ENCODE peak calls at places on chromosomes 16 and 17, in four cellular contexts. G is CD8-positive, alpha-beta memory T cell; S is foreskin keratinocyte; A is body of pancreas. Z is an unnamed sample.
A peak's percentile ranks its signal among the peaks of the same experiment; 100 is the strongest.

GRCh38 chr16:57235128-57236092 is 9.6 kb upstream of the ARL2BP start:
- DNase-seq in G (no peak), S (no peak), A (no peak), Z (no peak)

GRCh38 chr17:30225112-30225511 is 10.4 kb downstream of the SLC6A4 start:
- DNase-seq in G (no peak), S (peak; percentile 70), A (no peak), Z (no peak)

GRCh38 chr17:56031636-56032035 is 121.6 kb upstream of the ANKFN1 start:
- DNase-seq in G (no peak), S (no peak), A (no peak), Z (no peak)

GRCh38 chr16:813204-813915 is 12.8 kb upstream of the GNG13 start:
- DNase-seq in G (peak; percentile 19), S (no peak), A (no peak), Z (no peak)

GRCh38 chr17:661509-661908 is 53.1 kb downstream of the VPS53 start:
- DNase-seq in G (no peak), S (no peak), A (no peak), Z (no peak)

GRCh38 chr17:56185491-56185890 is 32.2 kb downstream of the ANKFN1 start:
- DNase-seq in G (no peak), S (no peak), A (no peak), Z (no peak)

GRCh38 chr16:29230671-29231091 is 175.8 kb downstream of the NPIPB11 start:
- DNase-seq in G (no peak), S (no peak), A (no peak), Z (no peak)

GRCh38 chr17:80349437-80350160 is 65.4 kb upstream of the ENDOV start:
- DNase-seq in G (no peak), S (no peak), A (no peak), Z (no peak)

GRCh38 chr16:58152246-58152868 is 23.2 kb upstream of the CFAP20 start:
- DNase-seq in G (no peak), S (no peak), A (no peak), Z (no peak)

GRCh38 chr17:77728022-77728671 is 230.4 kb upstream of the TNRC6C start:
- DNase-seq in G (no peak), S (peak; percentile 10), A (no peak), Z (no peak)

GRCh38 chr17:76752006-76752405 is 14.1 kb downstream of the MFSD11 start:
- DNase-seq in G (peak; percentile 41), S (no peak), A (no peak), Z (no peak)

GRCh38 chr17:17415006-17415405 is 61.8 kb upstream of the MED9 start:
- DNase-seq in G (no peak), S (no peak), A (no peak), Z (no peak)

GRCh38 chr17:17414316-17414937 is 62.4 kb upstream of the MED9 start:
- DNase-seq in G (no peak), S (peak; percentile 28), A (no peak), Z (no peak)

GRCh38 chr17:17417718-17418151 is 59.1 kb upstream of the MED9 start:
- DNase-seq in G (no peak), S (no peak), A (no peak), Z (no peak)

GRCh38 chr17:17416007-17416399 is 60.8 kb upstream of the MED9 start:
- DNase-seq in G (peak; percentile 22), S (peak; percentile 43), A (no peak), Z (no peak)

GRCh38 chr17:17416400-17417360 is 60.1 kb upstream of the MED9 start:
- DNase-seq in G (no peak), S (peak; percentile 22), A (no peak), Z (peak; percentile 58)
- H3K27ac ChIP-seq in G (no peak overlapping the region), S (no peak overlapping the region), A (peak overlapping the region; percentile 55), Z (peak overlapping the region; percentile 51)

GRCh38 chr16:88931373-88931900 is 45.6 kb downstream of the CBFA2T3 start:
- DNase-seq in G (no peak), S (no peak), A (no peak), Z (no peak)

GRCh38 chr16:88930716-88931115 is 46.3 kb downstream of the CBFA2T3 start:
- DNase-seq in G (no peak), S (no peak), A (no peak), Z (no peak)

GRCh38 chr16:88932929-88933328 is 44.1 kb downstream of the CBFA2T3 start:
- DNase-seq in G (no peak), S (no peak), A (no peak), Z (no peak)

GRCh38 chr16:88934066-88934667 is 42.8 kb downstream of the CBFA2T3 start:
- DNase-seq in G (no peak), S (no peak), A (no peak), Z (no peak)

GRCh38 chr16:88931936-88932335 is 45.1 kb downstream of the CBFA2T3 start:
- DNase-seq in G (no peak), S (no peak), A (no peak), Z (no peak)
- H3K27ac ChIP-seq in G (no peak overlapping the region), S (no peak overlapping the region), A (no peak overlapping the region), Z (no peak overlapping the region)

GRCh38 chr17:19242926-19243325 is 5.8 kb downstream of the EPN2 start:
- DNase-seq in G (no peak), S (no peak), A (no peak), Z (no peak)

GRCh38 chr17:19243838-19244237 is 6.7 kb downstream of the EPN2 start:
- DNase-seq in G (no peak), S (no peak), A (no peak), Z (no peak)

GRCh38 chr17:19244357-19244756 is 7.2 kb downstream of the EPN2 start:
- DNase-seq in G (no peak), S (no peak), A (no peak), Z (no peak)

GRCh38 chr17:19242323-19242722 is 5.2 kb downstream of the EPN2 start:
- DNase-seq in G (no peak), S (peak; percentile 77), A (no peak), Z (no peak)

GRCh38 chr17:19244796-19245195 is 7.6 kb downstream of the EPN2 start:
- DNase-seq in G (no peak), S (no peak), A (no peak), Z (no peak)
- H3K27ac ChIP-seq in G (no peak overlapping the region), S (no peak overlapping the region), A (no peak overlapping the region), Z (no peak overlapping the region)

GRCh38 chr17:43573579-43574321 is 27.6 kb upstream of the ETV4 start:
- DNase-seq in G (no peak), S (no peak), A (no peak), Z (no peak)
- H3K27ac ChIP-seq in G (no peak overlapping the region), S (no peak overlapping the region), A (peak overlapping the region; percentile 24), Z (no peak overlapping the region)

GRCh38 chr17:44969144-44969780 is 1.2 kb upstream of the C1QL1 start:
- DNase-seq in G (no peak), S (no peak), A (no peak), Z (no peak)
- H3K27ac ChIP-seq in G (no peak overlapping the region), S (no peak overlapping the region), A (no peak overlapping the region), Z (peak overlapping the region; percentile 82)

GRCh38 chr17:16652252-16652651 is 1.4 kb downstream of the ZNF624 start:
- DNase-seq in G (no peak), S (no peak), A (no peak), Z (no peak)
- H3K27ac ChIP-seq in G (no peak overlapping the region), S (no peak overlapping the region), A (no peak overlapping the region), Z (peak overlapping the region; percentile 91)

DNA sequence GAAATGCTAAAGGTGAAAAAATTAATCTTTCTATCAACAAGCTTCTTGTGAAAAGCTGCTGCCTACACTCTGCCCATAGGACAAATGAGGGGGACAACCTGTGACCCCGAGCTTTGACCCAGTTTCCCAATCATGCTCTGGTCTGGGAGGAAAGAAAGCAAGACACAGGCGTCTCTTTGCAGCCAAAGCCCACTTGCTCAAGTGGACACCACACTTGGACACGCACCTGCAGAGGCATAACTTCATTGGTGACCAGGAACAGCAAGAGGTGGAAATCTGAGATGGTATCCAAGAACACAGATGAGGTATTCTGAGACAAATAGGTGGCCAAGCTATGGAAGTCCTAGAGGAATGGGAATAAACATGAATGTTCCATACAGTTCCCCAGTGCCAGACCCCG is 15.0 kb upstream of the FAAP100 start:
- DNase-seq in G (no peak), S (no peak), A (no peak), Z (no peak)
- H3K27ac ChIP-seq in G (no peak overlapping the region), S (no peak overlapping the region), A (peak overlapping the region; percentile 83), Z (no peak overlapping the region)

DNA sequence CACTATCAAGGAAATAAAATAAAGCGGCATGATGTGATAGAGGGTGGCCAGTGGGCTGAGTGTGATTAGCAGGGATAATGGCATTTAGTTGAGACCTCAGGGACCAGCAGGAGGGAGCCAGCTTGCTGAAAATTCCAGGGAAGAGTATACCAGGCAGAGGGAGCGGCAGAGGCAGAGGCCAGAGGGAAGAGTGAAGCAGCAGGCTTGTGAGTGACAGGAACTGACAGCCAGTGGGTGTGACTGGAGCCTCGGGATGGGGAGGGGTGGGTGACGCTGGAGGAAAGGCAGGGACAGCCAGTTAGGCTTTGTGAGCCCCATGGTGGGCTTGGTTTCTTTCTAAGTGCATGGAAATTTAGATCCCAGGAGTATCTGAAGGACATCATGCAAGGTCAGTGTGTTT is 209.7 kb upstream of the CACNG3 start:
- DNase-seq in G (no peak), S (no peak), A (no peak), Z (no peak)
- H3K27ac ChIP-seq in G (no peak overlapping the region), S (no peak overlapping the region), A (no peak overlapping the region), Z (no peak overlapping the region)

Z was measured in stomach.